ENCODE peak calls at places on chromosomes 7 and 10, in seven cellular contexts. W is mammary epithelial cell; D is posterior vena cava; L is posterior cingulate gyrus; M is stimulated activated CD4-positive, alpha-beta T cell treated with anti-CD3 and anti-CD28 coated beads, Interleukin-2, amount 100 ng/mL, for 48 hours; A is A172; U is activated T-cell treated with anti-CD3 and anti-CD28 coated beads, Interleukin-2, amount 50 U/mL, for 24 hours. G is an unnamed sample.

GRCh38 chr7:15848362-15848761 is 161.9 kb upstream of the MEOX2 start:
- DNase-seq in U (no peak), L (no peak), D (no peak), M (no peak), A (no peak), W (no peak), G (no peak)

GRCh38 chr7:142866361-142867096 is 11.7 kb downstream of the EPHB6 start:
- DNase-seq in L (no peak), M (peak), W (no peak), D (no peak), A (peak), U (no peak), G (no peak)

GRCh38 chr10:110742801-110743200 is 98.7 kb downstream of the RBM20 start:
- DNase-seq in D (no peak), L (no peak), U (no peak), W (no peak), M (no peak), A (no peak), G (no peak)

GRCh38 chr7:75814407-75814947 is 871 bp upstream of the CCL24 start:
- DNase-seq in L (no peak), M (no peak), W (no peak), U (no peak), D (no peak), A (peak), G (no peak)

GRCh38 chr10:55495555-55495954 is 694.5 kb upstream of the PCDH15 start:
- DNase-seq in W (no peak), A (no peak), L (no peak), D (no peak), U (no peak), M (no peak), G (no peak)

GRCh38 chr7:57425969-57426628 is 23.9 kb upstream of the ZNF716 start:
- DNase-seq in W (no peak), U (no peak), D (peak), L (no peak), M (no peak), A (no peak), G (no peak)

GRCh38 chr10:15237351-15237750 is 68.9 kb upstream of the NMT2 start:
- DNase-seq in U (no peak), M (no peak), W (peak), A (no peak), L (no peak), D (no peak), G (no peak)

GRCh38 chr10:44671321-44671720 is 239.8 kb upstream of the TMEM72 start:
- DNase-seq in A (no peak), L (no peak), M (no peak), U (no peak), D (no peak), W (no peak), G (no peak)

GRCh38 chr10:110455440-110455839 is 42.3 kb upstream of the DUSP5 start:
- DNase-seq in W (no peak), A (no peak), M (peak), L (no peak), U (peak), D (peak), G (no peak)

GRCh38 chr7:144830811-144831210 is 5.0 kb downstream of the TPK1 start:
- DNase-seq in A (peak), L (no peak), U (no peak), W (no peak), D (no peak), M (no peak), G (no peak)

GRCh38 chr10:112304460-112304859 is 21.3 kb downstream of the TECTB start:
- DNase-seq in L (no peak), U (no peak), D (no peak), A (no peak), W (no peak), M (no peak), G (no peak)

GRCh38 chr10:53013201-53013808 is 240.7 kb upstream of the MBL2 start:
- DNase-seq in A (no peak), M (no peak), L (no peak), U (no peak), D (no peak), W (no peak), G (no peak)

GRCh38 chr10:31706464-31706863 is 222.2 kb downstream of the ARHGAP12 start:
- DNase-seq in U (no peak), A (no peak), D (no peak), W (no peak), L (no peak), M (no peak), G (no peak)

GRCh38 chr10:122422266-122422980 is 32.0 kb upstream of the ARMS2 start:
- DNase-seq in A (no peak), U (no peak), L (no peak), D (no peak), M (no peak), W (no peak), G (no peak)

GRCh38 chr7:55280031-55280454 is 85.1 kb upstream of the LANCL2 start:
- DNase-seq in A (peak), U (peak), W (peak), D (no peak), L (peak), M (peak), G (peak)

GRCh38 chr7:36967387-36967786 is 243.1 kb upstream of the AOAH start:
- DNase-seq in A (peak), D (no peak), M (no peak), W (peak), U (no peak), L (peak), G (peak)

GRCh38 chr7:16712916-16713315 is 40.6 kb upstream of the TSPAN13 start:
- DNase-seq in L (no peak), M (no peak), U (no peak), W (no peak), D (no peak), A (peak), G (no peak)